ENCODE peak calls at places on chromosome 6, in four cellular contexts. J is kidney tubule cell; O is stimulated activated CD8-positive, alpha-beta memory T cell treated with anti-CD3 and anti-CD28 coated beads, Interleukin-15, amount 100 ng/mL, for 4 hours; Q is PC-3. F is an unnamed sample.

GRCh38 chr6:56297022-56297995 is 49.9 kb upstream of the COL21A1 start:
- DNase-seq in O (no peak), Q (peak; percentile 76), J (peak; percentile 26), F (no peak)

GRCh38 chr6:115765966-115766365 is 294.7 kb downstream of the FRK start:
- DNase-seq in O (no peak), J (no peak), Q (no peak), F (no peak)

GRCh38 chr6:72418495-72418894 is 203.4 kb upstream of the KCNQ5 start:
- DNase-seq in J (peak; percentile 12), Q (no peak), O (no peak), F (no peak)

GRCh38 chr6:2158596-2159271 is 86.7 kb downstream of the GMDS start:
- DNase-seq in J (peak; percentile 54), Q (peak; percentile 25), O (no peak), F (no peak)

GRCh38 chr6:156832166-156832743 is 55.1 kb downstream of the ARID1B start:
- DNase-seq in Q (peak; percentile 32), O (no peak), J (peak; percentile 55), F (peak; percentile 72)

GRCh38 chr6:149149682-149150081 is 167.8 kb upstream of the TAB2 start:
- DNase-seq in O (no peak), Q (no peak), J (no peak), F (no peak)

GRCh38 chr6:340181-340955 is 48.1 kb downstream of the DUSP22 start:
- DNase-seq in J (no peak), Q (no peak), O (no peak), F (no peak)

GRCh38 chr6:23266536-23266935 is 697.2 kb downstream of the HDGFL1 start:
- DNase-seq in Q (no peak), O (no peak), J (no peak), F (no peak)

GRCh38 chr6:41469951-41470340 is 76.2 kb upstream of the FOXP4 start:
- DNase-seq in J (peak; percentile 27), Q (no peak), O (no peak), F (no peak)

GRCh38 chr6:132937466-132937906 is 123.1 kb downstream of the RPS12 start:
- DNase-seq in O (no peak), Q (peak; percentile 83), J (peak; percentile 68), F (peak; percentile 49)

GRCh38 chr6:39078695-39079094 is 30.1 kb downstream of the GLP1R start:
- DNase-seq in O (no peak), Q (no peak), J (no peak), F (no peak)

GRCh38 chr6:126170875-126171489 is 168.9 kb upstream of the CENPW start:
- DNase-seq in Q (peak; percentile 59), O (no peak), J (peak; percentile 43), F (no peak)

GRCh38 chr6:160931378-160932343 is 59.9 kb upstream of the MAP3K4 start:
- DNase-seq in J (peak; percentile 10), Q (peak; percentile 17), O (no peak), F (peak; percentile 8)

GRCh38 chr6:149129401-149130077 is 188.0 kb upstream of the TAB2 start:
- DNase-seq in O (no peak), J (peak; percentile 93), Q (peak; percentile 86), F (peak; percentile 83)

GRCh38 chr6:14658030-14658429 is 540.5 kb downstream of the CD83 start:
- DNase-seq in O (no peak), Q (no peak), J (no peak), F (no peak)

GRCh38 chr6:101231606-101232235 is 161.8 kb upstream of the GRIK2 start:
- DNase-seq in J (no peak), O (no peak), Q (peak; percentile 3), F (no peak)

GRCh38 chr6:45609141-45609638 is 231.5 kb upstream of the SUPT3H start:
- DNase-seq in Q (no peak), J (peak; percentile 95), O (no peak), F (no peak)

GRCh38 chr6:108134213-108134973 is 31.4 kb upstream of the NR2E1 start:
- DNase-seq in O (no peak), J (no peak), Q (no peak), F (no peak)

GRCh38 chr6:68728124-68728523 is 93.0 kb downstream of the ADGRB3 start:
- DNase-seq in J (no peak), O (no peak), Q (no peak), F (no peak)

GRCh38 chr6:70375166-70375565 is 38.1 kb upstream of the FAM135A start:
- DNase-seq in Q (peak; percentile 71), O (no peak), J (peak; percentile 87), F (peak; percentile 35)

GRCh38 chr6:56381852-56382251 is 134.5 kb upstream of the COL21A1 start:
- DNase-seq in Q (peak; percentile 45), O (no peak), J (peak; percentile 65), F (no peak)

GRCh38 chr6:161037873-161038228 is 46.3 kb downstream of the MAP3K4 start:
- DNase-seq in O (no peak), Q (no peak), J (no peak), F (no peak)

GRCh38 chr6:90088009-90088408 is 193.7 kb downstream of the GJA10 start:
- DNase-seq in Q (peak; percentile 75), O (no peak), J (peak; percentile 79), F (peak; percentile 40)

F was measured in Caki2.